ENCODE peak calls at places on chromosomes 11 and 22, in ten cellular contexts. S is A549, P is astrocyte of the cerebellum, V is heart right ventricle, L is GM13976, G is thoracic aorta, N is HFF-Myc, O is hepatocyte, H is endothelial cell of umbilical vein, Y is neural progenitor cell. W is an unnamed sample.

GRCh38 chr11:57179701-57180100 is 2.1 kb upstream of the LRRC55 start:
- DNase-seq in V (no peak), L (no peak), O (no peak), P (no peak), Y (no peak), N (no peak), S (no peak), H (no peak), G (no peak), W (no peak)

GRCh38 chr11:44007746-44008501 is 39.9 kb upstream of the ACCSL start:
- DNase-seq in O (no peak), P (no peak), Y (no peak), S (no peak), V (no peak), L (no peak), H (no peak), G (no peak), N (no peak), W (no peak)

GRCh38 chr11:5043385-5043784 is 2.9 kb upstream of the OR52J3 start:
- DNase-seq in P (no peak), S (no peak), G (no peak), Y (no peak), N (no peak), H (no peak), V (no peak), O (no peak), L (no peak), W (no peak)

GRCh38 chr11:62413060-62413696 is 5.7 kb upstream of the SCGB1A1 start:
- DNase-seq in S (no peak), Y (no peak), G (no peak), P (no peak), H (no peak), O (no peak), L (no peak), V (no peak), N (no peak), W (no peak)

GRCh38 chr11:47442514-47442913 is 6.4 kb downstream of the RAPSN start:
- DNase-seq in Y (no peak), N (no peak), P (no peak), L (no peak), O (no peak), V (peak), H (no peak), G (no peak), S (no peak), W (no peak)

GRCh38 chr22:35597692-35598395 is 19.3 kb downstream of the MB start:
- DNase-seq in G (no peak), V (peak), N (no peak), O (no peak), H (no peak), L (no peak), P (no peak), Y (no peak), S (no peak), W (no peak)

GRCh38 chr11:132158696-132159095 is 788.3 kb downstream of the NTM start:
- DNase-seq in N (no peak), G (no peak), P (peak), O (no peak), S (no peak), V (no peak), L (no peak), H (no peak), Y (no peak), W (no peak)

GRCh38 chr11:19980388-19980787 is 179.9 kb downstream of the DBX1 start:
- DNase-seq in S (no peak), Y (no peak), N (no peak), O (no peak), L (no peak), P (no peak), G (no peak), V (no peak), H (peak), W (no peak)

GRCh38 chr11:59641156-59641555 is 25.6 kb upstream of the OSBP start:
- DNase-seq in N (no peak), H (no peak), G (no peak), O (no peak), L (no peak), V (no peak), S (no peak), Y (no peak), P (no peak), W (no peak)

GRCh38 chr22:46752911-46753310 is 9.5 kb upstream of the TBC1D22A start:
- DNase-seq in P (no peak), L (no peak), V (no peak), S (no peak), G (no peak), N (no peak), H (no peak), Y (no peak), O (no peak), W (no peak)

GRCh38 chr22:35119494-35119893 is 53.5 kb downstream of the ISX start:
- DNase-seq in P (no peak), S (no peak), V (no peak), Y (no peak), G (no peak), H (no peak), L (no peak), N (no peak), O (no peak), W (no peak)

GRCh38 chr22:24069721-24070120 is 58.6 kb downstream of the CABIN1 start:
- DNase-seq in L (no peak), G (no peak), N (no peak), Y (no peak), S (no peak), V (no peak), P (no peak), H (no peak), O (no peak), W (no peak)

GRCh38 chr11:122020902-122021301 is 95.1 kb downstream of the BLID start:
- DNase-seq in S (peak), L (no peak), N (no peak), Y (no peak), H (peak), P (no peak), G (no peak), O (no peak), V (no peak), W (no peak)
- TF ChIP-seq CTCF in S (peak), L (no peak), N (peak), Y (peak), H (peak), P (peak), G (peak), O (peak), V (no peak), W (peak)

GRCh38 chr11:1402355-1402754 is 12.6 kb downstream of the BRSK2 start:
- DNase-seq in P (no peak), L (no peak), V (peak), H (no peak), G (no peak), S (no peak), N (no peak), O (no peak), Y (no peak), W (no peak)

GRCh38 chr11:1402776-1403620 is 13.3 kb downstream of the BRSK2 start:
- DNase-seq in O (no peak), S (no peak), N (no peak), L (no peak), P (no peak), V (peak), H (no peak), G (no peak), Y (no peak), W (no peak)

GRCh38 chr11:1401001-1401445 is 11.3 kb downstream of the BRSK2 start:
- DNase-seq in H (no peak), L (no peak), V (peak), N (no peak), Y (no peak), O (no peak), G (no peak), P (no peak), S (no peak), W (no peak)

GRCh38 chr11:1400168-1401000 is 10.7 kb downstream of the BRSK2 start:
- DNase-seq in S (no peak), Y (no peak), L (no peak), O (no peak), N (no peak), H (no peak), V (peak), G (no peak), P (no peak), W (no peak)

GRCh38 chr11:1401656-1402221 is 12.0 kb downstream of the BRSK2 start:
- DNase-seq in G (no peak), N (peak), P (peak), Y (peak), H (peak), L (peak), V (peak), O (peak), S (peak), W (no peak)
- TF ChIP-seq CTCF in G (no peak), N (no peak), P (peak), Y (no peak), H (no peak), L (no peak), V (no peak), O (no peak), S (no peak), W (no peak)

GRCh38 chr11:58626915-58627483 is 4.5 kb downstream of the CNTF start:
- DNase-seq in G (no peak), P (no peak), L (no peak), H (no peak), O (no peak), V (no peak), S (no peak), Y (no peak), N (no peak), W (no peak)
- TF ChIP-seq CTCF in G (no peak), P (no peak), L (no peak), H (no peak), O (no peak), V (no peak), S (no peak), Y (no peak), N (no peak), W (no peak)

GRCh38 chr11:60972182-60973030 is 926 bp downstream of the CD6 start:
- DNase-seq in G (no peak), O (no peak), L (no peak), Y (no peak), N (no peak), P (no peak), S (no peak), V (no peak), H (no peak), W (no peak)
- TF ChIP-seq CTCF in G (no peak), O (no peak), L (no peak), Y (no peak), N (no peak), P (no peak), S (no peak), V (no peak), H (no peak), W (no peak)

DNA sequence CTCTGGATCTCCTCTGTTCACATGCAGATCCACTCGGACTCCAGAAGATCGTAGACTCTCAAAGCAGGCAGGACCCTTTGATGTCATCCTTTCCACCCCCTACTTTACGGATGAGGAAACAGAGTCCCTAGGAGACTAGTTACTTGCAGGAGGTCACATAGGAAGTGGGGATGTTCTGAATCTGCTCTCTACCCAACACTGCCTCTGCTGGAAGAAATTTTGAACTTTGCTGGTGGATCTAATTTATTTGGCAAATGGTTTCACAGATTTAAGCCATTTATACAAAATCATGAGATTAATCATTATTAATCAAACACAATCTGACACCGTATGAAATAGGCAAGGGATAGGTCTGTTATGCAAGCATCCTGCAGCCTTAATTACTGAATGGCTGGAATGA is 55.0 kb upstream of the USP47 start:
- DNase-seq in L (no peak), N (no peak), V (no peak), Y (peak), O (peak), G (no peak), P (peak), S (peak), H (peak), W (peak)
- TF ChIP-seq CTCF in L (no peak), N (peak), V (no peak), Y (peak), O (peak), G (peak), P (peak), S (peak), H (peak), W (peak)

W was measured in AG09319.